ENCODE peak calls at places on chromosomes 13 and 19, in six cellular contexts. T is neuronal stem cell, U is IMR-90, R is H1, C is mesenchymal stem cell, I is trophoblast cell. W is an unnamed sample.

GRCh38 chr13:30847697-30848307 is 58.3 kb upstream of the MEDAG start:
- DNase-seq in T (no peak), U (peak; percentile 99), R (no peak), C (peak; percentile 100), I (no peak), W (no peak)

GRCh38 chr19:51125421-51126075 is 842 bp downstream of the SIGLEC9 start:
- DNase-seq in T (no peak), U (no peak), R (no peak), C (no peak), I (no peak), W (no peak)

GRCh38 chr13:91621161-91621560 is 222.7 kb downstream of the GPC5 start:
- DNase-seq in T (no peak), U (no peak), R (no peak), C (no peak), I (no peak), W (no peak)

GRCh38 chr19:30596813-30597399 is 224.7 kb downstream of the ZNF536 start:
- DNase-seq in T (no peak), U (no peak), R (peak; percentile 56), C (no peak), I (no peak), W (peak; percentile 42)

GRCh38 chr13:102401305-102401704 is 543 bp downstream of the FGF14 start:
- DNase-seq in T (no peak), U (no peak), R (no peak), C (peak; percentile 15), I (no peak), W (no peak)

GRCh38 chr13:93368705-93369104 is 142.1 kb downstream of the GPC6 start:
- DNase-seq in T (no peak), U (no peak), R (no peak), C (no peak), I (no peak), W (no peak)

GRCh38 chr19:49637865-49638350 is 2.0 kb downstream of the RRAS start:
- DNase-seq in T (no peak), U (peak; percentile 62), R (peak; percentile 82), C (peak; percentile 83), I (peak; percentile 63), W (peak; percentile 70)

GRCh38 chr13:23570099-23570926 is at the start of gene TNFRSF19:
- DNase-seq in T (no peak), U (peak; percentile 91), R (no peak), C (peak; percentile 56), I (no peak), W (peak; percentile 91)

GRCh38 chr13:31951215-31951678 is 80.3 kb upstream of the FRY start:
- DNase-seq in T (no peak), U (peak; percentile 70), R (no peak), C (peak; percentile 82), I (peak; percentile 64), W (peak; percentile 19)

GRCh38 chr19:2691951-2692350 is 10.5 kb downstream of the GNG7 start:
- DNase-seq in T (no peak), U (no peak), R (no peak), C (no peak), I (no peak), W (no peak)

GRCh38 chr13:26247608-26248007 is 6.3 kb upstream of the CDK8 start:
- DNase-seq in T (no peak), U (peak; percentile 29), R (no peak), C (peak; percentile 78), I (no peak), W (peak; percentile 14)

GRCh38 chr19:7417671-7418324 is 69.1 kb downstream of the ARHGEF18 start:
- DNase-seq in T (no peak), U (peak; percentile 30), R (no peak), C (peak; percentile 37), I (no peak), W (peak; percentile 9)

GRCh38 chr13:91351980-91352379 is 4.5 kb downstream of the MIR17HG start:
- DNase-seq in T (no peak), U (no peak), R (no peak), C (no peak), I (no peak), W (no peak)

GRCh38 chr13:33351324-33351723 is 65.8 kb upstream of the STARD13 start:
- DNase-seq in T (no peak), U (peak; percentile 64), R (no peak), C (peak; percentile 67), I (no peak), W (no peak)

GRCh38 chr19:48596679-48597465 is 9.7 kb upstream of the SPACA4 start:
- DNase-seq in T (no peak), U (no peak), R (no peak), C (no peak), I (no peak), W (no peak)

GRCh38 chr19:50392759-50393158 is 8.6 kb downstream of the POLD1 start:
- DNase-seq in T (no peak), U (no peak), R (no peak), C (no peak), I (no peak), W (no peak)

GRCh38 chr13:109785141-109785891 is 1.1 kb downstream of the IRS2 start:
- DNase-seq in T (no peak), U (peak; percentile 57), R (peak; percentile 66), C (peak; percentile 69), I (peak; percentile 40), W (peak; percentile 68)

GRCh38 chr13:101416181-101417042 is at the start of gene NALCN:
- DNase-seq in T (peak; percentile 31), U (no peak), R (peak; percentile 68), C (peak; percentile 30), I (no peak), W (peak; percentile 18)

GRCh38 chr13:21137696-21138095 is 38.7 kb downstream of the SKA3 start:
- DNase-seq in T (no peak), U (peak; percentile 49), R (no peak), C (peak; percentile 44), I (peak; percentile 56), W (peak; percentile 27)

GRCh38 chr19:41530761-41531301 is 45.1 kb upstream of the CEACAM21 start:
- DNase-seq in T (no peak), U (no peak), R (no peak), C (peak; percentile 10), I (no peak), W (no peak)

GRCh38 chr13:105035092-105035491 is 1500.4 kb downstream of the EFNB2 start:
- DNase-seq in T (no peak), U (no peak), R (no peak), C (no peak), I (no peak), W (no peak)

GRCh38 chr19:8210660-8211101 is 1.5 kb downstream of the CERS4 start:
- DNase-seq in T (no peak), U (no peak), R (no peak), C (no peak), I (no peak), W (no peak)

GRCh38 chr13:45873491-45874360 is 22.2 kb upstream of the SIAH3 start:
- DNase-seq in T (no peak), U (no peak), R (no peak), C (peak; percentile 16), I (no peak), W (peak; percentile 74)

GRCh38 chr19:48965033-48965805 is at the start of gene FTL:
- DNase-seq in T (peak; percentile 84), U (peak; percentile 94), R (peak; percentile 96), C (peak; percentile 97), I (peak; percentile 92), W (peak; percentile 97)

GRCh38 chr19:45717131-45717982 is 13.3 kb downstream of the FBXO46 start:
- DNase-seq in T (peak; percentile 99), U (peak; percentile 97), R (peak; percentile 97), C (peak; percentile 99), I (peak; percentile 100), W (peak; percentile 100)

GRCh38 chr19:45713141-45713540 is 17.6 kb downstream of the FBXO46 start:
- DNase-seq in T (no peak), U (no peak), R (no peak), C (no peak), I (no peak), W (no peak)

GRCh38 chr19:45717983-45718650 is 12.6 kb downstream of the FBXO46 start:
- DNase-seq in T (no peak), U (no peak), R (no peak), C (peak; percentile 61), I (no peak), W (no peak)

GRCh38 chr19:45715139-45715538 is 15.6 kb downstream of the FBXO46 start:
- DNase-seq in T (no peak), U (no peak), R (no peak), C (no peak), I (no peak), W (no peak)

GRCh38 chr19:45716314-45717130 is 14.2 kb downstream of the FBXO46 start:
- DNase-seq in T (no peak), U (no peak), R (no peak), C (peak; percentile 35), I (peak; percentile 32), W (peak; percentile 50)
- H4K8ac ChIP-seq in T (no peak overlapping the region), U (peak overlapping the region; percentile 85), R (peak overlapping the region; percentile 75), C (peak overlapping the region; percentile 73), I (peak overlapping the region; percentile 64), W (no peak overlapping the region)

GRCh38 chr19:39381910-39382611 is 8.8 kb downstream of the PAF1 start:
- DNase-seq in T (no peak), U (no peak), R (no peak), C (no peak), I (no peak), W (no peak)
- H3K36me3 ChIP-seq in T (peaks cover 78% of the 10 kb centered on the region), U (peaks cover 83% of the 10 kb centered on the region), R (peaks cover 56% of the 10 kb centered on the region), C (peaks cover 93% of the 10 kb centered on the region), I (peaks cover 93% of the 10 kb centered on the region), W (peaks cover 20% of the 10 kb centered on the region)

GRCh38 chr13:113537909-113538688 is 46.5 kb upstream of the TFDP1 start:
- DNase-seq in T (no peak), U (no peak), R (no peak), C (no peak), I (no peak), W (no peak)
- H4K8ac ChIP-seq in T (no peak overlapping the region), U (no peak overlapping the region), R (no peak overlapping the region), C (no peak overlapping the region), I (no peak overlapping the region), W (no peak overlapping the region)

DNA sequence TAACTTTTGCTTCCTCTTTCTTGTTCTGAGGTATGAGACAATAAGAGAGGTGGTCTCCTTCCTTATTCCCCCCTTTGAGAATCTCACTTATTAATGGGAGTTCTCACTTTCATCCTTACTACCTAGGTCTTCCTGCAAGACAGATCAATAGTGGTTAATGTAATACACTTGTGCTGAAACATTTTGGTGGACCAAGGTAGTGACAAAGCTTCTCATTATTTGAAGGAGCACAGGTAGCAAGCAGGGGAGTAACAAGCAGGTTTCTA is 17.9 kb downstream of the ZNF700 start:
- DNase-seq in T (no peak), U (no peak), R (no peak), C (no peak), I (no peak), W (peak; percentile 29)
- H3K36me3 ChIP-seq in T (peaks cover 17% of the 10 kb centered on the region), U (peaks cover 34% of the 10 kb centered on the region), R (peaks cover 2% of the 10 kb centered on the region), C (peaks cover 59% of the 10 kb centered on the region), I (peaks cover 26% of the 10 kb centered on the region), W (peaks cover 1% of the 10 kb centered on the region)

GRCh38 chr19:34347561-34348165 is 17.3 kb upstream of the GPI start:
- DNase-seq in T (no peak), U (no peak), R (no peak), C (no peak), I (no peak), W (no peak)
- H4K8ac ChIP-seq in T (no peak overlapping the region), U (no peak overlapping the region), R (peak overlapping the region; percentile 68), C (no peak overlapping the region), I (no peak overlapping the region), W (no peak overlapping the region)